ENCODE peak calls at places on chromosomes 7 and 10, in seven cellular contexts. One of them, this sample, is unnamed.

GRCh38 chr7:707296-708000 is 19.1 kb upstream of the DNAAF5 start:
- DNase-seq in lower leg skin: no peak
- DNase-seq in cardiac muscle cell: no peak
- DNase-seq in PC-9: no peak
- DNase-seq in psoas muscle: no peak
- DNase-seq in GM06990: no peak
- DNase-seq in CD8-positive, alpha-beta T cell: no peak
- DNase-seq in this sample: no peak

GRCh38 chr10:123746927-123747326 is 80.8 kb downstream of the GPR26 start:
- DNase-seq in lower leg skin: no peak
- DNase-seq in cardiac muscle cell: no peak
- DNase-seq in PC-9: no peak
- DNase-seq in psoas muscle: no peak
- DNase-seq in GM06990: no peak
- DNase-seq in CD8-positive, alpha-beta T cell: no peak
- DNase-seq in this sample: no peak

GRCh38 chr7:155840262-155840885 is 28.1 kb upstream of the SHH start:
- DNase-seq in lower leg skin: no peak
- DNase-seq in cardiac muscle cell: no peak
- DNase-seq in PC-9: no peak
- DNase-seq in psoas muscle: no peak
- DNase-seq in GM06990: no peak
- DNase-seq in CD8-positive, alpha-beta T cell: no peak
- DNase-seq in this sample: no peak

GRCh38 chr7:143884978-143885559 is 16.9 kb downstream of the TCAF1 start:
- DNase-seq in lower leg skin: no peak
- DNase-seq in cardiac muscle cell: peak; percentile 85
- DNase-seq in PC-9: no peak
- DNase-seq in psoas muscle: peak; percentile 49
- DNase-seq in GM06990: peak; percentile 74
- DNase-seq in CD8-positive, alpha-beta T cell: no peak
- DNase-seq in this sample: peak; percentile 11

GRCh38 chr7:36526720-36527548 is 137.3 kb downstream of the ANLN start:
- DNase-seq in lower leg skin: no peak
- DNase-seq in cardiac muscle cell: peak; percentile 52
- DNase-seq in PC-9: peak; percentile 59
- DNase-seq in psoas muscle: no peak
- DNase-seq in GM06990: no peak
- DNase-seq in CD8-positive, alpha-beta T cell: no peak
- DNase-seq in this sample: no peak

GRCh38 chr7:78635394-78635793 is 818.1 kb downstream of the MAGI2 start:
- DNase-seq in lower leg skin: no peak
- DNase-seq in cardiac muscle cell: no peak
- DNase-seq in PC-9: no peak
- DNase-seq in psoas muscle: no peak
- DNase-seq in GM06990: no peak
- DNase-seq in CD8-positive, alpha-beta T cell: no peak
- DNase-seq in this sample: no peak

GRCh38 chr10:58576736-58577366 is 64.2 kb downstream of the BICC1 start:
- DNase-seq in lower leg skin: no peak
- DNase-seq in cardiac muscle cell: no peak
- DNase-seq in PC-9: no peak
- DNase-seq in psoas muscle: no peak
- DNase-seq in GM06990: no peak
- DNase-seq in CD8-positive, alpha-beta T cell: no peak
- DNase-seq in this sample: no peak

GRCh38 chr10:131577786-131578471 is 266.4 kb upstream of the TCERG1L start:
- DNase-seq in lower leg skin: peak; percentile 4
- DNase-seq in cardiac muscle cell: no peak
- DNase-seq in PC-9: no peak
- DNase-seq in psoas muscle: no peak
- DNase-seq in GM06990: no peak
- DNase-seq in CD8-positive, alpha-beta T cell: no peak
- DNase-seq in this sample: no peak

GRCh38 chr10:61964949-61965693 is 63.6 kb downstream of the ARID5B start:
- DNase-seq in lower leg skin: no peak
- DNase-seq in cardiac muscle cell: no peak
- DNase-seq in PC-9: no peak
- DNase-seq in psoas muscle: no peak
- DNase-seq in GM06990: no peak
- DNase-seq in CD8-positive, alpha-beta T cell: no peak
- DNase-seq in this sample: no peak

GRCh38 chr10:5395168-5395567 is 9.5 kb downstream of the TUBAL3 start:
- DNase-seq in lower leg skin: no peak
- DNase-seq in cardiac muscle cell: no peak
- DNase-seq in PC-9: no peak
- DNase-seq in psoas muscle: no peak
- DNase-seq in GM06990: no peak
- DNase-seq in CD8-positive, alpha-beta T cell: no peak
- DNase-seq in this sample: no peak

GRCh38 chr10:118584181-118584954 is 11.1 kb downstream of the PRLHR start:
- DNase-seq in lower leg skin: no peak
- DNase-seq in cardiac muscle cell: peak; percentile 81
- DNase-seq in PC-9: peak; percentile 4
- DNase-seq in psoas muscle: no peak
- DNase-seq in GM06990: no peak
- DNase-seq in CD8-positive, alpha-beta T cell: no peak
- DNase-seq in this sample: no peak

GRCh38 chr10:84397735-84398144 is 69.4 kb downstream of the CCSER2 start:
- DNase-seq in lower leg skin: no peak
- DNase-seq in cardiac muscle cell: no peak
- DNase-seq in PC-9: no peak
- DNase-seq in psoas muscle: no peak
- DNase-seq in GM06990: peak; percentile 7
- DNase-seq in CD8-positive, alpha-beta T cell: no peak
- DNase-seq in this sample: no peak

GRCh38 chr10:12322583-12323131 is 26.7 kb upstream of the CAMK1D start:
- DNase-seq in lower leg skin: no peak
- DNase-seq in cardiac muscle cell: no peak
- DNase-seq in PC-9: no peak
- DNase-seq in psoas muscle: no peak
- DNase-seq in GM06990: no peak
- DNase-seq in CD8-positive, alpha-beta T cell: no peak
- DNase-seq in this sample: no peak

GRCh38 chr7:128398016-128398840 is 11.6 kb downstream of the IMPDH1 start:
- DNase-seq in lower leg skin: no peak
- DNase-seq in cardiac muscle cell: peak; percentile 60
- DNase-seq in PC-9: peak; percentile 68
- DNase-seq in psoas muscle: peak; percentile 49
- DNase-seq in GM06990: no peak
- DNase-seq in CD8-positive, alpha-beta T cell: peak; percentile 27
- DNase-seq in this sample: peak; percentile 26

GRCh38 chr10:29895436-29895835 is 163.9 kb downstream of the JCAD start:
- DNase-seq in lower leg skin: peak; percentile 61
- DNase-seq in cardiac muscle cell: peak; percentile 91
- DNase-seq in PC-9: no peak
- DNase-seq in psoas muscle: peak; percentile 71
- DNase-seq in GM06990: no peak
- DNase-seq in CD8-positive, alpha-beta T cell: no peak
- DNase-seq in this sample: no peak

GRCh38 chr10:117165557-117166419 is 27.7 kb upstream of the VAX1 start:
- DNase-seq in lower leg skin: no peak
- DNase-seq in cardiac muscle cell: peak; percentile 58
- DNase-seq in PC-9: peak; percentile 53
- DNase-seq in psoas muscle: peak; percentile 30
- DNase-seq in GM06990: no peak
- DNase-seq in CD8-positive, alpha-beta T cell: no peak
- DNase-seq in this sample: no peak

GRCh38 chr7:152330827-152331226 is 105.0 kb downstream of the KMT2C start:
- DNase-seq in lower leg skin: no peak
- DNase-seq in cardiac muscle cell: no peak
- DNase-seq in PC-9: no peak
- DNase-seq in psoas muscle: no peak
- DNase-seq in GM06990: no peak
- DNase-seq in CD8-positive, alpha-beta T cell: no peak
- DNase-seq in this sample: no peak

DNA sequence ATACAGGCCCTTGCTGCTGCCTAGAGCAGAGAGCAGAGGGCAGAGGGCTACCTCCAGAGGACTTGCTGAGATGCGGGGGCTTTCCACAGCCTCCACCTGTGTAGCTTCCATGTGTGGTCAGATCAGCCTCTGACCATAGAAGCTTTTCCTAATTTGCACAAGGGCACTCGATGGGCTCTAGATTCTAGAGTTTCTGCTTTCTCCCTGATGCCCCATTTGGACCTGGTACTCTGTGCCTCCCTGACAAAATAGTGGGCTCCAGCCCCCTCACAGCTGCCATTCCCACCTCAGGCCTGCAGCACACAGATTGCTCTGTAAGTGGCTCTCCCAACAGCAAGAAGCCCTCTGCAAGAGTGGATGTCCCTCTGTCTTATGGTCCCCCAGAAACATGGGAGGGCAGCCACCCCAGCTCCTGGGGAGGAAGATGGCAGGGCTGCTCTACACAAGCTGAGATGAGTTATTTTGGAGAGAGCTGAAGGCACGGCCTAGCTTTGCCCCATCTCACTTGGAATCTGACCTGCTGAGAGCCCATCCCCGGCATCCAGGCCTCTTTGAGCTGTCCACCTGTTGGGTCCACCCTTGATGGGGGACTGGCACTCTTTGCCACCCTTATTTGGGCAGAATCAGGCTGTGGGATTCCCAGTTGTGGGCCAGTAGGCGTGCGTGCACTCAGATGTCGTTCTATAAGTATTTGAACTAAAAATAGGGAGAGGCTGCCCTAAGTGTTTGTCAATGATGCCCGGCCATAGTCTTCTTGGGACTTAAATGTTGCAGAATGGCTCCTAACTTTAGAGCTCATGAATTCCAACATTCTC is 16.7 kb downstream of the TMEM273 start:
- DNase-seq in lower leg skin: peak; percentile 10
- DNase-seq in cardiac muscle cell: no peak
- DNase-seq in PC-9: no peak
- DNase-seq in psoas muscle: no peak
- DNase-seq in GM06990: no peak
- DNase-seq in CD8-positive, alpha-beta T cell: no peak
- DNase-seq in this sample: no peak
- TF ChIP-seq CTCF in lower leg skin: no peak
- TF ChIP-seq CTCF in cardiac muscle cell: no peak
- TF ChIP-seq CTCF in PC-9: no peak
- TF ChIP-seq CTCF in psoas muscle: no peak
- TF ChIP-seq CTCF in GM06990: no peak
- TF ChIP-seq CTCF in CD8-positive, alpha-beta T cell: no peak
- TF ChIP-seq CTCF in this sample: no peak

DNA sequence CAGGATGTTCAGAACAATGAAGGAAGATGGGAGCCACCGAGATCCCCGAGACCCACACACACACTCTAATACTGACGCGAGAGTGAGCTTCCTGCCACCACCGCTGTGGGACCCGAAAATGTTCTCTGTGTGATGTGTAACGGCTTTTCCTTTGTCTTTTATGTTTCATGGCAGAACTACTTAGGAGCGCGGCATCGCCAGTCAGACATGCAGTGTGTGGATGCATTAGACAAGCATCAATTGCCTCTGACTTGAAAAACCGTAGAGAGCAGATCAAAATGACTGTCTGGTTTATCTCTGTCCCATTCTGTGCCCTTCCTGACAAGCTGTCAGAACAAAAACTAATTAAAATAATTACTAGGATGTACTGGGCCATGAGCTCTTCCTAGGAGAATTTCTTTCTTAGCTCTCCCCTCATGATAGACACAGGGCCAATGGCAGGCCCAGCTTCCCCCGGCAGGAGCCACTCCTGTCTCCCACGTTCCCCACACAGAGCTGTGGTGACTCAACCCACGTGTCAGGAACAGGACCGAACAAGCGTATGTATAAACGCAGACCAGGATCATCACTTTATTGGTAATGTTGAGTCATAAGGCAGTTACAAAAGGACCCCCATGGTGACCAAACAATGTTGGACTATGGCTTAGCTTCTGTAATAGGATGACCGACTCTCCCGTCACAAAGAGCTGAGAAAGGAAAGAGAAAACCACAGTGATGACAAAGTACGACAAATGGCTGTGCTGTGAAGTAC is 705.0 kb downstream of the PARD3 start:
- DNase-seq in lower leg skin: peak; percentile 13
- DNase-seq in cardiac muscle cell: peak; percentile 27
- DNase-seq in PC-9: no peak
- DNase-seq in psoas muscle: no peak
- DNase-seq in GM06990: no peak
- DNase-seq in CD8-positive, alpha-beta T cell: no peak
- DNase-seq in this sample: no peak
- TF ChIP-seq CTCF in lower leg skin: no peak
- TF ChIP-seq CTCF in cardiac muscle cell: no peak
- TF ChIP-seq CTCF in PC-9: no peak
- TF ChIP-seq CTCF in psoas muscle: no peak
- TF ChIP-seq CTCF in GM06990: no peak
- TF ChIP-seq CTCF in CD8-positive, alpha-beta T cell: no peak
- TF ChIP-seq CTCF in this sample: no peak

DNA sequence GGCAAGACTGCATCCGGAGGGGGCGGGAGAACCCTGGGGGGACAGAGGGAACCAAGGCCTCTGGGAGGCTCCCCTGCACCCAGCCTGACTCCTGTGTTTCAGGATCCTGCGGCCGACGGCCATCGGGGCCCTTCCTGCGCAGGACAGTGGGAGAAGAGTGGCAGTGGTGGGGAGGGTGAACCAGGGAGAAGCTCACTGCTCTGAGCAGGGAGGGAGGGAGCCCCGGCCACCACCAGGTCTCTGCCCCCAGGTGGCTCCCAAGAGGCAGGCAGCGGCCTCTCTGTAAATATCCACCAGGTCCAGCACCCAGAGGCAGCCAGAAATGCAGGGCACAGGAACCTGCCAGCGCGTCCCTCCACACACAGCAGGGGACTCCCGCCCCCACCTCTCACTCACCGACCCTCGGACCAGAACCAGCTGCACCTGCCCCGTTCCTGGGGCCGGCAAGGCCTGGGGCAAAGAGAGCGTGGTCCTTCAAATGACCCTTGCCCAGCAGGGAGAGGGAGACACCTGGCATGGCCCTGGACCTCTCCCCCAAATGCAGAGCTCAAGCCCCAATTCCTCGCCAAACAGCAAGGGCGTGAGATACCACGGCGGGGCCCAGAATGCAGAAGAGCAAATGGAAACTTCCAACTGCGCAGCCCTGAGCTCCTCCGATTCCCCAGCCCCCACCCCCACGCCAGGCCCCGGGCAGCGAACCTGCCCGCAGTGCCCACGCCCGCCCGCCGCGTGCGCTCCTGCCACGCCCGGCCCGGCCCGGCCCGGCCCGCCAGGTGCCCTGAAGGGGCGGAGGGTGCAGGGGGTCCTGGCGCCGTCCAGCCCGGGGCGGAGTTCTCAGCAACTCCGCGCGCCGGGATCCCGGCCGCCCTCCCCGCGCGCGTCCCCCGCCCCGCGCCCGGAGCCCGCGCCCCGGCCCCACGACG is 805 bp downstream of the RASGEF1A start:
- DNase-seq in lower leg skin: peak; percentile 13
- DNase-seq in cardiac muscle cell: no peak
- DNase-seq in PC-9: peak; percentile 66
- DNase-seq in psoas muscle: no peak
- DNase-seq in GM06990: no peak
- DNase-seq in CD8-positive, alpha-beta T cell: peak; percentile 27
- DNase-seq in this sample: peak; percentile 29
- TF ChIP-seq CTCF in lower leg skin: no peak
- TF ChIP-seq CTCF in cardiac muscle cell: no peak
- TF ChIP-seq CTCF in PC-9: peak; percentile 71
- TF ChIP-seq CTCF in psoas muscle: peak; percentile 36
- TF ChIP-seq CTCF in GM06990: no peak
- TF ChIP-seq CTCF in CD8-positive, alpha-beta T cell: no peak
- TF ChIP-seq CTCF in this sample: no peak

DNA sequence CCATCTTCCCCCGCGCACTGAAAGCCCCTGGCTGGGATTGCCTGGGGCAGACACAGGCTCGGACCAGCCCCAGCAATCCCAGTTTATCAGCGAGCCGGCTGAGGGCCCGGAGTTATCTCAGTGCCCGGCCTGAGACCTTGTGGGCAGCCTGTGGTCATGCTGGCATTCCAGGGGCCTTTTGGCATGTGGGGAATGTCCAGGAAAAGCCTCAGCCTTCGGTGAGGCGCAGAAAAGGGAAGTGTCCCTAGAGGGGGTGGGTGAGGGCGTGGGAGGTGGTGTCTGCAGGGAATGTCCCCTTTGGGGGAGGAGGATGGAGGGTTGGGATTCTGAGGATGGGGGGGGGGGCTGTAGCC is 167.9 kb upstream of the TNRC18 start:
- DNase-seq in lower leg skin: no peak
- DNase-seq in cardiac muscle cell: peak; percentile 92
- DNase-seq in PC-9: peak; percentile 99
- DNase-seq in psoas muscle: no peak
- DNase-seq in GM06990: no peak
- DNase-seq in CD8-positive, alpha-beta T cell: no peak
- DNase-seq in this sample: no peak
- TF ChIP-seq CTCF in lower leg skin: no peak
- TF ChIP-seq CTCF in cardiac muscle cell: no peak
- TF ChIP-seq CTCF in PC-9: peak; percentile 45
- TF ChIP-seq CTCF in psoas muscle: no peak
- TF ChIP-seq CTCF in GM06990: no peak
- TF ChIP-seq CTCF in CD8-positive, alpha-beta T cell: no peak
- TF ChIP-seq CTCF in this sample: no peak

This sample was measured in CD4-positive, alpha-beta T cell.